ENCODE peak calls at places on chromosomes 3 and 15, in four cellular contexts. E is GM13977, P is epithelial cell of esophagus, W is dorsolateral prefrontal cortex. Z is an unnamed sample.

GRCh38 chr3:188776447-188776846 is 395.3 kb upstream of the TPRG1 start:
- DNase-seq in E (no peak), P (no peak), W (no peak), Z (no peak)

GRCh38 chr3:118782755-118783202 is 251.9 kb downstream of the IGSF11 start:
- DNase-seq in E (peak), W (no peak), P (peak), Z (peak)

GRCh38 chr3:37543692-37544091 is 318.0 kb upstream of the CTDSPL start:
- DNase-seq in P (peak), E (no peak), W (no peak), Z (no peak)

GRCh38 chr3:71581981-71582611 is 1.4 kb downstream of the FOXP1 start:
- DNase-seq in W (peak), P (peak), E (peak), Z (peak)

GRCh38 chr3:81816473-81817260 is 55.2 kb upstream of the GBE1 start:
- DNase-seq in E (peak), P (no peak), W (no peak), Z (peak)

GRCh38 chr3:12884104-12884742 is 42.9 kb upstream of the RPL32 start:
- DNase-seq in P (no peak), W (peak), E (no peak), Z (no peak)

GRCh38 chr15:56058986-56059385 is 65.6 kb upstream of the NEDD4 start:
- DNase-seq in W (no peak), P (no peak), E (no peak), Z (no peak)

GRCh38 chr3:52289338-52289746 is 1.7 kb downstream of the GLYCTK start:
- DNase-seq in P (no peak), W (no peak), E (no peak), Z (no peak)

GRCh38 chr15:95146476-95146875 is 915.1 kb downstream of the MCTP2 start:
- DNase-seq in E (no peak), P (no peak), W (no peak), Z (no peak)

GRCh38 chr3:58116161-58116955 is 94.4 kb downstream of the DNASE1L3 start:
- DNase-seq in E (peak), P (no peak), W (no peak), Z (peak)

GRCh38 chr3:135576786-135577185 is 388.7 kb upstream of the PPP2R3A start:
- DNase-seq in P (no peak), E (no peak), W (no peak), Z (no peak)

GRCh38 chr15:83810110-83810509 is 156.2 kb downstream of the ADAMTSL3 start:
- DNase-seq in P (peak), E (no peak), W (no peak), Z (no peak)

GRCh38 chr3:194129581-194130133 is 6.3 kb upstream of the HES1 start:
- DNase-seq in P (no peak), E (no peak), W (no peak), Z (no peak)

GRCh38 chr3:5442106-5442785 is 254.7 kb downstream of the EDEM1 start:
- DNase-seq in W (no peak), P (peak), E (no peak), Z (no peak)

GRCh38 chr3:34260266-34260990 is 462.0 kb downstream of the PDCD6IP start:
- DNase-seq in E (peak), W (peak), P (peak), Z (peak)

GRCh38 chr15:55110446-55110845 is 86.3 kb downstream of the RSL24D1 start:
- DNase-seq in W (no peak), E (no peak), P (no peak), Z (no peak)

GRCh38 chr15:65211157-65211982 is at the start of gene CILP:
- DNase-seq in E (no peak), P (peak), W (no peak), Z (no peak)

GRCh38 chr3:16334909-16335308 is 69.9 kb downstream of the OXNAD1 start:
- DNase-seq in P (no peak), E (no peak), W (no peak), Z (no peak)

GRCh38 chr3:52790337-52790736 is 4.3 kb upstream of the ITIH3 start:
- DNase-seq in W (no peak), P (no peak), E (no peak), Z (no peak)

DNA sequence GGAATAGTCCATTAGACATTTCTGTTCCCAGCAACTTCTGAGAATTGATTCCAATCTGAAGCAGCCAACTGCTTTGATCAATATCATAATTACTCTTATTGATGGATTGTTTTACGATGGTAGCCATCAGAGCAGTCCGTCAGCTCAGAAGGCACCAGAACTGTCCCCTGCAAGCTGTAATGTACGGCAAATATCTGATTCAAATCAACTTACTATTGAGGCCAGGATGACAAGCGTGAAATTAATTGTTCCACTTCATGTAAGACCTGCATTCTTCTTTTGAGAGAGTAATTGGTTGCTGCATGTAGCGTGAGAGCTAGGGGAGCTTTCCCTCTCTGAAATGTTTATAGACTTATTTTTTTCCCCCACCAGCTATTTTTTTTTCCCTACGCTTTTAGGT is 134.8 kb downstream of the CACNA2D3 start:
- DNase-seq in P (no peak), W (no peak), E (no peak), Z (no peak)
- TF ChIP-seq CTCF in P (no peak), W (no peak), E (no peak), Z (no peak)

GRCh38 chr3:139216958-139217357 is 126.9 kb upstream of the MRPS22 start:
- DNase-seq in W (no peak), E (no peak), P (no peak), Z (no peak)

GRCh38 chr3:139217633-139218032 is 126.2 kb upstream of the MRPS22 start:
- DNase-seq in E (no peak), P (no peak), W (no peak), Z (no peak)

GRCh38 chr3:139219463-139219862 is 124.4 kb upstream of the MRPS22 start:
- DNase-seq in E (no peak), P (no peak), W (no peak), Z (no peak)

GRCh38 chr3:139213936-139214335 is 129.9 kb upstream of the MRPS22 start:
- DNase-seq in W (no peak), P (no peak), E (no peak), Z (no peak)

GRCh38 chr3:139218046-139218445 is 125.8 kb upstream of the MRPS22 start:
- DNase-seq in P (no peak), W (no peak), E (no peak), Z (no peak)
- TF ChIP-seq CTCF in P (no peak), W (no peak), E (no peak), Z (no peak)

GRCh38 chr15:67873777-67874176 is 33.9 kb upstream of the RNU6-1 start:
- DNase-seq in E (no peak), W (no peak), P (no peak), Z (no peak)
- TF ChIP-seq CTCF in E (no peak), W (no peak), P (no peak), Z (no peak)

GRCh38 chr3:129441782-129442181 is 1.8 kb downstream of the IFT122 start:
- DNase-seq in W (no peak), E (no peak), P (no peak), Z (no peak)
- TF ChIP-seq CTCF in W (no peak), E (no peak), P (no peak), Z (no peak)

DNA sequence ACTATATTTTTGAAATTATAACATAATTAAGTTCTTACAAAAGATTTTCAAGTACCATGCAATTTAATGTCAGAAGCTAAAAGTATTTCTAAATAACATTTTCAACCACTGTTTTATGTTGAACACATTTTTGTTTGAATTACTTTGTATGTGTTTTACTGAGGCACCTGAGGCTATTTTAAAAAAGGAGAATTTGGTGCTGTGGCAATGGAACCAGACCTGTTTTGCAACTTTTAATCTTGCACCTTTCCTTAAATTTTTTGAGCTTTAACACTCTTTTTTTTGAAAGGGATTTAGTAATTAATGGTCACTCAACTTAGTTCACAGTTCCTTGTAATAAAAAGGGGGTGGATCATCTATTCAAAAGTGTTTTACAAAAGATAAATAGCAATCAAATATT is 561.6 kb downstream of the ZBBX start:
- DNase-seq in P (no peak), E (no peak), W (no peak), Z (no peak)
- TF ChIP-seq CTCF in P (no peak), E (no peak), W (no peak), Z (no peak)

DNA sequence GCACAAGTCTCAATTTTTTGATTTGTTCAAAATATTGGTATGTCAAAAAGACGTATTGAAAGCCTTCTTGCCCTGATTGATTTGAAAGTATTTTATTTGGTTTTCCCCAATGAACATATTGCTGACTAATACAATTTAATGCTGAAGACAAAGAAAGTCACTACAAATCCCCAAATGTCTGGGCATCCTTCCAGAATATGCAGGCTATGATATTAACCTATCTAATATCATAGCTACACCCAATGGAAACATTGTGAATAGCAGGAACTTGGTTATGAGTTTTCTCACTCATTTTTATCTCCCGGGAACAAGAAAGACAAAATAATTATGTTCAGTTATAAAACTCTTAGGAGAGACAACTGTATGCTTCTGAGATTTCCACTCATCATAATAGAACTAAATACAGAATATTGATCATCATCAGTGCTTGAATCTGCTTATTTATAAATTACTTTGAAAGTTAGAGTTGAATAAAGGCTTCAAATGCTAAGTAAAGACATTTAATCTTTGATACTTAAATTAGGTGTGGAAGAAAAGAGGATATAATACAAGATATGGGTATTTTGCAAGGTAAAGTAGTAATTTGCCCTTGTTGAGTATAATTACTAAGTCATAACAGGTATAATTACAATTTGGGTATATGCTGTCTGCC is 483.9 kb downstream of the RBMS3 start:
- DNase-seq in E (no peak), W (no peak), P (peak), Z (no peak)
- TF ChIP-seq CTCF in E (peak), W (no peak), P (peak), Z (no peak)

GRCh38 chr3:14423197-14423743 is 20.9 kb downstream of the SLC6A6 start:
- DNase-seq in P (peak), W (no peak), E (no peak), Z (no peak)
- TF ChIP-seq CTCF in P (peak), W (no peak), E (no peak), Z (no peak)

GRCh38 chr3:11211531-11212300 is 57.4 kb downstream of the HRH1 start:
- DNase-seq in E (no peak), P (no peak), W (no peak), Z (no peak)
- TF ChIP-seq CTCF in E (no peak), P (no peak), W (no peak), Z (no peak)

GRCh38 chr3:141410408-141410807 is 42.1 kb downstream of the ZBTB38 start:
- DNase-seq in P (no peak), E (no peak), W (peak), Z (no peak)
- TF ChIP-seq CTCF in P (no peak), E (no peak), W (no peak), Z (peak)

DNA sequence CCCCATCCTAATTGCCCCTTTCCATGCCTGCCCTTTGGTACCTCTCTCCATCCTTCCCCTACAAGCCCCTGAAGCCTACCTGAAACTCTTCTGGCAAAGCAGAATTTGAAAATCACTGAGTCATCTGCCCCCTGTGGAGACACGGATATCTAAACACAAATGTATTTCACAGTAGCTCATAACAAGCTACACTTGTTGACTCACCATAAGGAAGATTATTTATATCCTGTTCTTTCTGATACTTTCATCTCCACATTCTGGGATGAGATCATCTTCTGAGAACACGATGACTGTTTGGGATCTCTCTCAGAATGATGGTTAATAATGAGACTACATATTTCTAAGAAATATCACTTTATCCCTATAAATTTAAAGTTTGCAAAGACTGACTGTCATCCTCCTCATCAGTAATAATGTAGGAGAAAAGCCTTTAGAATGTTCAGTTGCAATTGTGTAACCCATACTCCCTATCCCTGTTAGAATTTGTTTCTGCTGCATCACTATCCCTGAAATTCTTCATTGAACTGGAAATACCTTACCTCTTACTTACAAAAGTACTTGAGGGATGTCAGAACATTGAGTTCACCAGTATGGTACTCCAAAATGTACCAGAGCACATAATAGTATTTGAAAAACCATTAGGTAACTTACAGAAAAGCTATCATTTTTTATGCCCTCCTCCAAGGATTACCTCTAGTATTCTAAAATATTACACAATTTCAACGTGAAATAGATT is 116.1 kb upstream of the IL12A start:
- DNase-seq in W (no peak), E (no peak), P (peak), Z (no peak)
- TF ChIP-seq CTCF in W (no peak), E (no peak), P (peak), Z (no peak)